ENCODE peak calls at places on chromosome 10, in seven cellular contexts. One of them, this sample, is unnamed.

GRCh38 chr10:21327239-21327993 is 198.1 kb downstream of the SKIDA1 start:
- DNase-seq in AML-193: no peak
- DNase-seq in NCI-H1105: no peak
- DNase-seq in activated T-cell treated with anti-CD3 and anti-CD28 coated beads, Interleukin-2, amount 50 U/mL, for 72 hours: no peak
- DNase-seq in GM23248: no peak
- DNase-seq in EL: no peak
- DNase-seq in adipocyte: no peak
- DNase-seq in this sample: no peak

GRCh38 chr10:24419067-24419466 is 210.1 kb downstream of the KIAA1217 start:
- DNase-seq in AML-193: no peak
- DNase-seq in NCI-H1105: no peak
- DNase-seq in activated T-cell treated with anti-CD3 and anti-CD28 coated beads, Interleukin-2, amount 50 U/mL, for 72 hours: no peak
- DNase-seq in GM23248: peak; percentile 72
- DNase-seq in EL: no peak
- DNase-seq in adipocyte: peak; percentile 7
- DNase-seq in this sample: no peak

GRCh38 chr10:70197235-70197952 is 27.1 kb upstream of the SAR1A start:
- DNase-seq in AML-193: no peak
- DNase-seq in NCI-H1105: no peak
- DNase-seq in activated T-cell treated with anti-CD3 and anti-CD28 coated beads, Interleukin-2, amount 50 U/mL, for 72 hours: no peak
- DNase-seq in GM23248: no peak
- DNase-seq in EL: no peak
- DNase-seq in adipocyte: no peak
- DNase-seq in this sample: peak; percentile 37

GRCh38 chr10:104246981-104247380 is 7.7 kb upstream of the GSTO1 start:
- DNase-seq in AML-193: peak; percentile 69
- DNase-seq in NCI-H1105: no peak
- DNase-seq in activated T-cell treated with anti-CD3 and anti-CD28 coated beads, Interleukin-2, amount 50 U/mL, for 72 hours: peak; percentile 18
- DNase-seq in GM23248: peak; percentile 92
- DNase-seq in EL: peak; percentile 34
- DNase-seq in adipocyte: peak; percentile 70
- DNase-seq in this sample: no peak

GRCh38 chr10:72104472-72105097 is 16.2 kb upstream of the SPOCK2 start:
- DNase-seq in AML-193: no peak
- DNase-seq in NCI-H1105: no peak
- DNase-seq in activated T-cell treated with anti-CD3 and anti-CD28 coated beads, Interleukin-2, amount 50 U/mL, for 72 hours: no peak
- DNase-seq in GM23248: peak; percentile 62
- DNase-seq in EL: no peak
- DNase-seq in adipocyte: no peak
- DNase-seq in this sample: no peak

GRCh38 chr10:71946700-71947099 is 17.5 kb upstream of the CHST3 start:
- DNase-seq in AML-193: no peak
- DNase-seq in NCI-H1105: no peak
- DNase-seq in activated T-cell treated with anti-CD3 and anti-CD28 coated beads, Interleukin-2, amount 50 U/mL, for 72 hours: no peak
- DNase-seq in GM23248: no peak
- DNase-seq in EL: no peak
- DNase-seq in adipocyte: no peak
- DNase-seq in this sample: no peak

GRCh38 chr10:13893926-13894325 is 307.2 kb downstream of the PRPF18 start:
- DNase-seq in AML-193: no peak
- DNase-seq in NCI-H1105: no peak
- DNase-seq in activated T-cell treated with anti-CD3 and anti-CD28 coated beads, Interleukin-2, amount 50 U/mL, for 72 hours: no peak
- DNase-seq in GM23248: peak; percentile 81
- DNase-seq in EL: peak; percentile 78
- DNase-seq in adipocyte: no peak
- DNase-seq in this sample: no peak

GRCh38 chr10:90920986-90921643 is at the start of gene ANKRD1:
- DNase-seq in AML-193: no peak
- DNase-seq in NCI-H1105: no peak
- DNase-seq in activated T-cell treated with anti-CD3 and anti-CD28 coated beads, Interleukin-2, amount 50 U/mL, for 72 hours: no peak
- DNase-seq in GM23248: peak; percentile 74
- DNase-seq in EL: peak; percentile 98
- DNase-seq in adipocyte: peak; percentile 85
- DNase-seq in this sample: no peak

GRCh38 chr10:95782274-95782830 is 26.4 kb downstream of the ENTPD1 start:
- DNase-seq in AML-193: peak; percentile 49
- DNase-seq in NCI-H1105: no peak
- DNase-seq in activated T-cell treated with anti-CD3 and anti-CD28 coated beads, Interleukin-2, amount 50 U/mL, for 72 hours: no peak
- DNase-seq in GM23248: no peak
- DNase-seq in EL: no peak
- DNase-seq in adipocyte: no peak
- DNase-seq in this sample: no peak

GRCh38 chr10:104706886-104707285 is 65.8 kb downstream of the SORCS3 start:
- DNase-seq in AML-193: no peak
- DNase-seq in NCI-H1105: no peak
- DNase-seq in activated T-cell treated with anti-CD3 and anti-CD28 coated beads, Interleukin-2, amount 50 U/mL, for 72 hours: no peak
- DNase-seq in GM23248: no peak
- DNase-seq in EL: no peak
- DNase-seq in adipocyte: no peak
- DNase-seq in this sample: no peak

This sample was measured in stimulated activated naive CD8-positive, alpha-beta T cell treated with anti-CD3 and anti-CD28 coated beads, Interleukin-15, amount 100 ng/mL, for 72 hours.